ENCODE peak calls at places on chromosome 15, in four cellular contexts. U, V, O and T are unnamed samples.

GRCh38 chr15:96124436-96124835 is 206.1 kb upstream of the NR2F2 start:
- DNase-seq in V (no peak), U (no peak), O (no peak), T (no peak)

GRCh38 chr15:92882697-92883642 is 17.2 kb upstream of the CHD2 start:
- DNase-seq in U (no peak), V (no peak), O (no peak), T (peak; percentile 51)

GRCh38 chr15:71261418-71261817 is 146.1 kb downstream of the THSD4 start:
- DNase-seq in U (no peak), V (no peak), O (no peak), T (no peak)

GRCh38 chr15:79505956-79506355 is 73.8 kb downstream of the MINAR1 start:
- DNase-seq in O (no peak), U (no peak), V (no peak), T (no peak)

GRCh38 chr15:39127925-39128617 is 452.8 kb upstream of the THBS1 start:
- DNase-seq in U (no peak), V (peak; percentile 82), O (peak; percentile 97), T (no peak)

GRCh38 chr15:75646944-75647364 is 758 bp upstream of the SNX33 start:
- DNase-seq in U (no peak), O (no peak), V (peak; percentile 40), T (no peak)

GRCh38 chr15:82122754-82123400 is 77.1 kb upstream of the MEX3B start:
- DNase-seq in O (peak; percentile 95), V (peak; percentile 99), U (no peak), T (no peak)

GRCh38 chr15:63063164-63063756 is 20.7 kb downstream of the TPM1 start:
- DNase-seq in O (no peak), U (no peak), V (no peak), T (no peak)

GRCh38 chr15:78368671-78369070 is 28.5 kb downstream of the CRABP1 start:
- DNase-seq in U (no peak), O (no peak), V (no peak), T (no peak)

GRCh38 chr15:100103828-100104227 is 237.9 kb downstream of the ADAMTS17 start:
- DNase-seq in O (no peak), V (no peak), U (no peak), T (peak; percentile 7)

GRCh38 chr15:66110788-66111187 is 142.8 kb downstream of the MEGF11 start:
- DNase-seq in U (no peak), V (no peak), O (no peak), T (no peak)

GRCh38 chr15:55993804-55994539 is 560 bp upstream of the NEDD4 start:
- DNase-seq in V (peak; percentile 46), O (peak; percentile 27), U (no peak), T (no peak)

GRCh38 chr15:83928392-83928734 is 274.4 kb downstream of the ADAMTSL3 start:
- DNase-seq in U (no peak), O (no peak), V (no peak), T (no peak)

GRCh38 chr15:95512906-95513305 is 817.6 kb upstream of the NR2F2 start:
- DNase-seq in U (no peak), O (no peak), V (no peak), T (no peak)

GRCh38 chr15:77225641-77226040 is 154.7 kb upstream of the TSPAN3 start:
- DNase-seq in O (no peak), V (no peak), U (no peak), T (no peak)

GRCh38 chr15:69700380-69700779 is 247.8 kb downstream of the RPLP1 start:
- DNase-seq in U (no peak), O (no peak), V (no peak), T (no peak)

GRCh38 chr15:58641660-58642059 is 107.8 kb downstream of the ADAM10 start:
- DNase-seq in O (no peak), U (no peak), V (no peak), T (no peak)

GRCh38 chr15:80587816-80588456 is 107.2 kb upstream of the ABHD17C start:
- DNase-seq in V (peak; percentile 49), U (no peak), O (no peak), T (no peak)

GRCh38 chr15:67085818-67086649 is 20.6 kb downstream of the SMAD3 start:
- DNase-seq in V (peak; percentile 88), O (peak; percentile 96), U (peak; percentile 82), T (no peak)

GRCh38 chr15:40829155-40829554 is 647 bp upstream of the PPP1R14D start:
- DNase-seq in U (no peak), V (no peak), O (no peak), T (no peak)

GRCh38 chr15:29139540-29140459 is 129.8 kb downstream of the NSMCE3 start:
- DNase-seq in U (peak; percentile 44), O (no peak), V (no peak), T (peak; percentile 83)

GRCh38 chr15:75721462-75721922 is 8.8 kb upstream of the CSPG4 start:
- DNase-seq in U (peak; percentile 41), V (no peak), O (no peak), T (no peak)

GRCh38 chr15:26260517-26261133 is 397.5 kb upstream of the ATP10A start:
- DNase-seq in U (no peak), O (no peak), V (no peak), T (peak; percentile 57)

GRCh38 chr15:55774113-55774970 is 31.4 kb upstream of the PRTG start:
- DNase-seq in U (peak; percentile 52), O (no peak), V (no peak), T (peak; percentile 57)

GRCh38 chr15:88913850-88914169 is 631 bp upstream of the MFGE8 start:
- DNase-seq in O (no peak), U (no peak), V (no peak), T (no peak)

GRCh38 chr15:77521206-77521605 is 100.5 kb downstream of the HMG20A start:
- DNase-seq in V (no peak), U (no peak), O (no peak), T (no peak)

GRCh38 chr15:65400760-65401606 is 21.8 kb downstream of the IGDCC4 start:
- DNase-seq in U (no peak), V (peak; percentile 46), O (no peak), T (peak; percentile 71)

GRCh38 chr15:62248277-62248974 is 83.3 kb upstream of the C2CD4B start:
- DNase-seq in V (peak; percentile 46), U (no peak), O (no peak), T (no peak)

GRCh38 chr15:80109388-80109787 is 43.4 kb upstream of the FAH start:
- DNase-seq in V (no peak), U (no peak), O (no peak), T (no peak)

GRCh38 chr15:60568883-60569495 is 90.0 kb upstream of the ICE2 start:
- DNase-seq in O (no peak), U (no peak), V (no peak), T (no peak)

GRCh38 chr15:60569596-60569995 is 90.7 kb upstream of the ICE2 start:
- DNase-seq in U (no peak), O (no peak), V (no peak), T (no peak)

GRCh38 chr15:60570936-60571530 is 92.1 kb upstream of the ICE2 start:
- DNase-seq in V (no peak), U (no peak), O (no peak), T (no peak)

GRCh38 chr15:60565407-60565806 is 86.5 kb upstream of the ICE2 start:
- DNase-seq in O (no peak), V (no peak), U (no peak), T (no peak)

GRCh38 chr15:60568301-60568742 is 89.4 kb upstream of the ICE2 start:
- DNase-seq in O (no peak), U (no peak), V (no peak), T (no peak)
- TF ChIP-seq CTCF in O (no peak), U (no peak), V (no peak), T (no peak)

DNA sequence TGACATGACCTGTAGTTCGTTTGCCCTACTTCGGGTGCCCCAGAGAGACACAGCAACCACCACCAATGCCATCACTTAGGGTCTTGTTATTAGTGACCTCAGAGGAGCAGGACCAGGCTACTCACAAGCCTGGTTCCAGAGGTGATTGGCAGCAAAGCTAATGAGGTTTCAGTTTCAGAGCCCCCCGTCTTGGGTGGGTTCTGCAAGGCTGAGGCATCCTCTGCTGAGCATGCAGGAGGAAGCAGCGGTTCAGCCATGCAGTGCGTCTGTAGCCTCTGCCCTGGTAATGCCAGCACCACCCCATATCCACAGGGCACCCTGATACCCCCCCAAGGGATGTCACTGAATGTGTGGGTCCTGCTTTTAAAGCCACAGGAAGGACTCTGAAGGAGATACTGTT is 39.0 kb upstream of the ITGA11 start:
- DNase-seq in O (no peak), V (no peak), U (no peak), T (no peak)
- TF ChIP-seq CTCF in O (no peak), V (no peak), U (no peak), T (no peak)

GRCh38 chr15:101272584-101272983 is 4.7 kb downstream of the SELENOS start:
- DNase-seq in U (no peak), O (no peak), V (no peak), T (no peak)
- TF ChIP-seq CTCF in U (no peak), O (no peak), V (no peak), T (no peak)

GRCh38 chr15:48416301-48416700 is 85.1 kb downstream of the DUT start:
- DNase-seq in U (no peak), O (no peak), V (no peak), T (no peak)

GRCh38 chr15:48414015-48414414 is 82.8 kb downstream of the DUT start:
- DNase-seq in V (no peak), U (no peak), O (peak; percentile 92), T (no peak)

GRCh38 chr15:48413304-48413703 is 82.1 kb downstream of the DUT start:
- DNase-seq in O (no peak), V (no peak), U (no peak), T (no peak)

GRCh38 chr15:48418343-48418742 is 87.1 kb downstream of the DUT start:
- DNase-seq in U (no peak), V (no peak), O (no peak), T (no peak)

DNA sequence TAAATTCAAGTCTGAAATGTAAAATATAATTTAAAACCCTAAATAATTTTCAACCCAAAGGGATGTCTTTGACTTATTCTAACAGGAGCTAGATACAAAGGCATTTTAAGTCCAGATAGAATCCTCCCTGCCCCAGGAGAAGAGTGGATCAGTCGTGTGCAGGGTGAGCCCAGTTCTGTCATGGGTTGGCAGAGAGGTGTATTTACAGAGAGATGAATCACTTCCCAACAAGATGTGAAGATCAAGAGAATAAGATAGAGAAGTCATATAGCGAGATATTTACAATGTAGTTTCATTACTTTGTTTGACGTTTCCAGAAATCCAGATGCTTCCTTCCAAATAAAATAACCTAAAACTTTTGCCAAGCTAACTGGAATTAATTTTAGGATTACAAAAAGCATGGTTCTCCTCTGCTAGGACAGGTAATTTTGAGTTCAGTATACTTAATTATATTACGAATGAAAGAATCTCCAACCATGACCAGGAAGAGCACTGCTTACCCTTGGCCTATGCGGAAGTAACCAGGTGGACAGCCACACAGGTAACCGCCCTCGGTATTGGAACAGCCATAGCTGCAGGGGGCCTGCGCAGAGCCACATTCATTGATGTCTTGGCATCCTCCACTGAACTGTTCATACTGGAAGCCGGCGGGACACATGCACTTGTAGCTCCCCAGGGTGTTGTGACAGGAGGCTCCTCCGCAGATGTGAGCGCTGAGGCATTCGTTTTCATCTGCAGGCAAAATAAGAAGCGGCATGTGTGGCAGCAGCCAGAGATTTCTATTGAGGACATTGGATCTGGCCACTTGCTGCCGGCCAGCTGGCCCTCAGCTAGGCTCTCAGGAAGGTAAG is 84.0 kb downstream of the DUT start:
- DNase-seq in U (no peak), V (peak; percentile 27), O (no peak), T (no peak)
- TF ChIP-seq CTCF in U (no peak), V (no peak), O (no peak), T (no peak)